ENCODE peak calls at places on chromosomes 16 and 17, in six cellular contexts. K is HepG2, Y is suprapubic skin, I is stomach, T is GM12878, J is A549. U is an unnamed sample.

GRCh38 chr17:29514792-29515191 is 52.0 kb downstream of the ABHD15 start:
- DNase-seq in K (no peak), T (no peak), I (no peak), J (no peak), Y (no peak), U (no peak)

GRCh38 chr17:75102385-75102821 is 7.4 kb upstream of the ARMC7 start:
- DNase-seq in Y (no peak), J (no peak), T (peak; percentile 63), K (no peak), I (no peak), U (no peak)

GRCh38 chr16:13181432-13181831 is 280.0 kb downstream of the SHISA9 start:
- DNase-seq in J (no peak), I (no peak), T (no peak), K (no peak), Y (no peak), U (no peak)

GRCh38 chr16:19817122-19817521 is 67.5 kb downstream of the GPRC5B start:
- DNase-seq in J (no peak), Y (no peak), I (no peak), T (no peak), K (no peak), U (no peak)

GRCh38 chr16:31487720-31488629 is 5.1 kb downstream of the SLC5A2 start:
- DNase-seq in I (peak; percentile 75), K (no peak), Y (no peak), J (peak; percentile 26), T (no peak), U (no peak)

GRCh38 chr17:53496356-53496755 is 326.4 kb upstream of the KIF2B start:
- DNase-seq in J (no peak), Y (no peak), I (no peak), K (no peak), T (no peak), U (no peak)

GRCh38 chr17:70074236-70074830 is 692 bp upstream of the KCNJ16 start:
- DNase-seq in I (no peak), K (no peak), Y (no peak), J (no peak), T (no peak), U (no peak)

GRCh38 chr17:82838386-82839063 is 1.3 kb downstream of the ZNF750 start:
- DNase-seq in J (no peak), K (peak; percentile 88), I (no peak), Y (no peak), T (no peak), U (peak; percentile 68)

DNA sequence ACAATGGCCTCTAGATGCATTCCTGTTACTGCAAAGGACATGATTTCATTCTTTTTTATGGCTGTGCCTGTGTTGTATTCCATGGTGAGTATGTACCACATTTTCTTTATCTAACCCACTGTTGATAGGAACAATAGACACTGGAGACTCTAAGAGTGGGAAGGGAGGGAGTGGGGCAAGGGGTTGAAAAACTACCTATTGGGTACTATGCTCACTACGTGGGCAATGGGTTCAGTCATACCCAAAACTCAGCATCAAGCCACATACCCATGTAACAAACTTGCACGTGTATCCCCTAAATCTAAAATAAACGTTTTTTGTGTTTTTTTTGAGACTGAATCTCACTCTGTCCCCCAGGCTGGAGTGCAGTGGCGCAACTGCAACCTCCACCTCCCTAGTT is 47.1 kb upstream of the SCNN1B start:
- DNase-seq in J (no peak), K (no peak), I (no peak), T (no peak), Y (no peak), U (no peak)
- TF ChIP-seq POLR2A in J (no peak), K (no peak), I (no peak), T (no peak), Y (no peak), U (no peak)

GRCh38 chr16:73916839-73917594 is 379.6 kb upstream of the PSMD7 start:
- DNase-seq in J (no peak), T (no peak), Y (no peak), K (no peak), I (no peak), U (peak; percentile 73)
- TF ChIP-seq EP300 in J (no peak), T (no peak), Y (no peak), K (no peak), I (no peak), U (no peak)

GRCh38 chr17:48628641-48629410 is 2.7 kb upstream of the HOXB9 start:
- DNase-seq in Y (no peak), J (no peak), K (no peak), I (no peak), T (no peak), U (no peak)
- TF ChIP-seq POLR2A in Y (no peak), J (no peak), K (no peak), I (no peak), T (no peak), U (no peak)

GRCh38 chr17:2631211-2631610 is 37.8 kb downstream of the PAFAH1B1 start:
- DNase-seq in J (no peak), T (no peak), Y (no peak), I (no peak), K (no peak), U (no peak)
- TF ChIP-seq EP300 in J (no peak), T (no peak), Y (no peak), I (no peak), K (no peak), U (no peak)

DNA sequence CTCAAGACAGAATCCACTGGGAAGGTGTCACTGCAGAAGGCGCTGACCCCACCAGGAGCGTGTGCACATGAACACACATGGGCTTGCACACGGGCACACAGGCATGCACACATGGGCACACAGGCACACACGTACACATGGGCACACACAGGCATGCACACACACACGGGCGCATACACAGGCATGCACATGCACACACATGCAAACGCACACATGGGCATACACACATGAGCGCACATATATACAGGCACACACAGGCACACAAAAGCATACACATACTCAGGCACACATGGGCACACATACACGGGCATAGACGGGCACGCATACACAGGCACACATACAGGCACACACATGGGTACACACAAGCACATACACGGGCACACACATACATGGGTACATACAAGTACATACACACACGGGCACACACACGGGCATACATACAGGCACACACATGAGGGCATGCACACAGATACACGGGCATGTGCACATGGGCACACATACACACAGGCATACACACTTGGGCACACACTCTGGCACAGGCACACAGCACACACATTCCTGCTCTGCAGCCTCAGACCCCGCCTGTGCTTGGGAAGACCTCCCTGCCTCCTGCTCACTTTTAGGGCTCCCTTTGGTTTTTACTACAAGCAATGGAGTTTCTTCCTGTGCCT is 86.8 kb downstream of the ZNF778 start:
- DNase-seq in Y (no peak), J (no peak), T (no peak), K (no peak), I (no peak), U (no peak)
- TF ChIP-seq POLR2A in Y (no peak), J (no peak), T (peak; percentile 66), K (peak; percentile 39), I (no peak), U (no peak)

U was measured in sigmoid colon.